ENCODE peak calls at places on chromosomes 11 and 22, in four cellular contexts. E, R, L and U are unnamed samples.
A peak's percentile ranks its signal among the peaks of the same experiment; 100 is the strongest.

GRCh38 chr11:6203327-6203726 is 2.0 kb upstream of the C11orf42 start:
- DNase-seq in R (no peak), E (no peak), L (peak; percentile 30), U (peak; percentile 87)

GRCh38 chr11:7558046-7558445 is 44.2 kb downstream of the PPFIBP2 start:
- DNase-seq in E (no peak), L (no peak), R (no peak), U (no peak)

GRCh38 chr22:37281646-37282384 is 493 bp upstream of the CYTH4 start:
- DNase-seq in L (no peak), R (no peak), E (no peak), U (no peak)

GRCh38 chr11:25992254-25992653 is 339.7 kb upstream of the ANO3 start:
- DNase-seq in E (no peak), R (peak; percentile 44), L (no peak), U (no peak)

GRCh38 chr22:44540756-44541670 is 43.0 kb upstream of the RTL6 start:
- DNase-seq in L (no peak), R (no peak), E (no peak), U (no peak)

GRCh38 chr11:58574851-58575250 is 805 bp downstream of the LPXN start:
- DNase-seq in E (peak; percentile 64), R (no peak), L (peak; percentile 52), U (no peak)

GRCh38 chr22:26981520-26981919 is 324.1 kb downstream of the MIAT start:
- DNase-seq in E (no peak), L (no peak), R (no peak), U (no peak)

GRCh38 chr11:95074806-95075563 is 8.3 kb downstream of the SRSF8 start:
- DNase-seq in R (no peak), L (no peak), E (peak; percentile 37), U (no peak)

GRCh38 chr11:82831364-82831763 is 68.9 kb downstream of the PRCP start:
- DNase-seq in R (no peak), E (no peak), L (no peak), U (no peak)

GRCh38 chr11:115933564-115933963 is 429.3 kb upstream of the CADM1 start:
- DNase-seq in E (no peak), L (no peak), R (no peak), U (no peak)

GRCh38 chr22:46956498-46957215 is 194.2 kb downstream of the TBC1D22A start:
- DNase-seq in L (no peak), E (no peak), R (no peak), U (no peak)

GRCh38 chr11:12199231-12199948 is 89.0 kb downstream of the MICAL2 start:
- DNase-seq in L (no peak), R (peak; percentile 77), E (no peak), U (peak; percentile 83)

GRCh38 chr11:119409731-119410130 is 13.2 kb downstream of the THY1 start:
- DNase-seq in E (no peak), R (no peak), L (no peak), U (no peak)

GRCh38 chr22:32469799-32470212 is 4.8 kb upstream of the FBXO7 start:
- DNase-seq in L (peak; percentile 31), R (no peak), E (peak; percentile 29), U (no peak)

GRCh38 chr11:94272738-94273313 is 31.6 kb upstream of the IZUMO1R start:
- DNase-seq in L (no peak), E (no peak), R (no peak), U (peak; percentile 19)

GRCh38 chr22:46484861-46485595 is 52.4 kb downstream of the CELSR1 start:
- DNase-seq in R (no peak), E (peak; percentile 4), L (no peak), U (no peak)

GRCh38 chr11:45144126-45145082 is 2.0 kb upstream of the PRDM11 start:
- DNase-seq in E (no peak), L (no peak), R (no peak), U (no peak)

GRCh38 chr22:20153945-20154344 is 3.1 kb upstream of the CCDC188 start:
- DNase-seq in E (no peak), L (no peak), R (no peak), U (no peak)

GRCh38 chr11:33109242-33109641 is 52.0 kb downstream of the CSTF3 start:
- DNase-seq in E (no peak), L (no peak), R (no peak), U (no peak)

GRCh38 chr11:40162901-40163300 is 1296.6 kb downstream of the LRRC4C start:
- DNase-seq in E (no peak), L (no peak), R (no peak), U (no peak)

GRCh38 chr11:128018692-128019091 is 568.7 kb downstream of the ETS1 start:
- DNase-seq in R (no peak), E (no peak), L (no peak), U (no peak)

GRCh38 chr11:1010006-1010405 is 26.5 kb downstream of the MUC6 start:
- DNase-seq in R (no peak), E (no peak), L (no peak), U (no peak)

GRCh38 chr11:2534957-2535672 is 90.3 kb downstream of the KCNQ1 start:
- DNase-seq in E (no peak), R (no peak), L (no peak), U (no peak)

GRCh38 chr11:76455331-76455730 is 10.5 kb downstream of the EMSY start:
- DNase-seq in R (no peak), E (no peak), L (no peak), U (no peak)

GRCh38 chr11:114314096-114314495 is 17.9 kb downstream of the NNMT start:
- DNase-seq in L (no peak), R (no peak), E (no peak), U (no peak)

GRCh38 chr11:47104337-47104950 is 72.2 kb downstream of the ARFGAP2 start:
- DNase-seq in L (no peak), R (peak; percentile 44), E (no peak), U (no peak)

GRCh38 chr11:23509023-23509422 is 648.7 kb upstream of the CCDC179 start:
- DNase-seq in E (peak; percentile 77), R (no peak), L (peak; percentile 63), U (no peak)

GRCh38 chr11:75105462-75105925 is 8.8 kb upstream of the OR2AT4 start:
- DNase-seq in R (no peak), E (no peak), L (no peak), U (peak; percentile 65)

GRCh38 chr11:126716456-126717083 is 284.0 kb downstream of the KIRREL3 start:
- DNase-seq in R (peak; percentile 79), E (peak; percentile 48), L (no peak), U (peak; percentile 61)

GRCh38 chr11:8066911-8067455 is 14.0 kb upstream of the TUB start:
- DNase-seq in L (no peak), E (no peak), R (no peak), U (no peak)

GRCh38 chr11:122672892-122673291 is 17.4 kb downstream of the UBASH3B start:
- DNase-seq in L (no peak), E (no peak), R (no peak), U (no peak)

GRCh38 chr11:93740802-93741093 is 547 bp downstream of the TAF1D start:
- DNase-seq in E (peak; percentile 63), L (peak; percentile 32), R (peak; percentile 94), U (peak; percentile 66)

GRCh38 chr11:122601131-122602125 is 54.1 kb upstream of the UBASH3B start:
- DNase-seq in E (peak; percentile 27), L (peak; percentile 41), R (no peak), U (no peak)

GRCh38 chr11:1271002-1271401 is 38.4 kb downstream of the TOLLIP start:
- DNase-seq in L (no peak), R (no peak), E (no peak), U (no peak)

GRCh38 chr11:116613201-116613910 is 159.4 kb downstream of the BUD13 start:
- DNase-seq in L (no peak), R (no peak), E (no peak), U (no peak)

GRCh38 chr11:68322031-68322388 is 9.6 kb downstream of the LRP5 start:
- DNase-seq in L (no peak), E (no peak), R (no peak), U (no peak)

DNA sequence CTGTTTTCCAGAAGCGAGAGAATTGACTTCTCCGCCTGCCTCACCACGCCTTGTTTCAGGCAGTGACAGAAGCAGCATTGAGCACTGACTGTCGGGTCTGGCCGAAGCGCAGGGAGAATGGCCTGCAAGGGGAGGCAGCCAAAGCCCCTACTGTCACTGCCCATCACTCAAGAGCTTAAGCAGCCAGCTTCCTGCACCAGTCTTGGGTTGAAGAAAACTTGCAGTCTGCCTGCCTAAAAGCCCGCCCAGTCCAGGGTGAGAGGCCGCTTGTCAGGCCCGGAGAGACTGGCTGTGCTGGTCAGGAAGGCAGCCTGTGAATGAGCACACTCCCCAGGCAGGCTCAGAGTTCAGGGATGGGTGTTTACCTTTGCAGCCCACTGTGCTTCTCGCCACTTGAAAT is 108.3 kb downstream of the PKNOX2 start:
- DNase-seq in E (no peak), L (no peak), R (no peak), U (no peak)
- H2AFZ ChIP-seq in E (no peak overlapping the region), L (no peak overlapping the region), R (no peak overlapping the region), U (no peak overlapping the region)

GRCh38 chr22:30434775-30435315 is 9.3 kb downstream of the MTFP1 start:
- DNase-seq in E (no peak), L (no peak), R (no peak), U (no peak)
- H3K9ac ChIP-seq in E (no peak overlapping the region), L (no peak overlapping the region), R (peak overlapping the region; percentile 71), U (no peak overlapping the region)

GRCh38 chr11:31106963-31107576 is 262.5 kb downstream of the DCDC1 start:
- DNase-seq in R (peak; percentile 87), L (peak; percentile 39), E (peak; percentile 56), U (peak; percentile 69)
- H2AFZ ChIP-seq in R (peak overlapping the region; percentile 23), L (no peak overlapping the region), E (no peak overlapping the region), U (no peak overlapping the region)

DNA sequence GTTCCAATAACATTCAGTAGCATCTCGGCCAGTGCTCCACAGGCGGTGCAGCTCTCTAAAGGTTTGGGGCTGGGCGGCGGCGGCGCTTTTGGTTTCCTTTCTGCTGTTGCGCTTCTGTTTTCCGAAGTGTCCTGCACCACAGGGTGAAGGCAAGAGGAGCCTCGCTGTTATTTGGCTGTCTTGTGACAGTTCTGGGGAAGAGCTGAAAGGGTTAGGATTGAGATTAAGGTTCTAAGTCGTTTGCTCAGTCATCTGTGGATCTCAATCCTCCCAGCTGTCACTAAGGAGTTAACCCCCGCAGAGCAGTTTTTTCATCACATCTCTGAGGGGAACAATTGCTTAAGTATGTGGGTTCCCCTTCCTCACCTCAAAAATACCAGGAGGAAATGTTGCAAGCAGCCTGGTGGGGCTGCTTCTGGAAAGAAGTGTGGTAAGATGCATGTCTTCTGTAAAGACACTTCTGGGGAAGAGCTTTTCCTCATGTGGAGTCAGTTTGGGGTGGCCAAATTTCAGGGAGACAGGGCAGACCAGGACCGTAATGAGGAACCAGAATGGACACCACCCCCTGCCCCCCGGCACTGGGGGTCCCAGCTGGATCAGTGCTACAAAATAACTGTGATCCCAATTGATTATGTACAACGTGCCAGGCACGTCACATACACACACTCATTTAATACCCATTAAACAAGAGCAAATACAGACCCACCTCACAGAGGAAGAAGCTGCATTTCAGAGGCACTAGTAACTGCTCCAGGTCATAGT is 14.2 kb downstream of the TMEM121B start:
- DNase-seq in E (no peak), R (no peak), L (no peak), U (no peak)
- H3K9ac ChIP-seq in E (no peak overlapping the region), R (no peak overlapping the region), L (no peak overlapping the region), U (no peak overlapping the region)